ENCODE peak calls at places on chromosomes 5 and 9, in five cellular contexts. U is right lobe of liver, L is esophagus squamous epithelium, E is keratinocyte, J is mammary epithelial cell. M is an unnamed sample.

GRCh38 chr9:111691686-111692329 is 30.4 kb downstream of the GNG10 start:
- DNase-seq in U (no peak), L (no peak), E (no peak), J (peak), M (no peak)

GRCh38 chr9:127172066-127172707 is 49.8 kb upstream of the ANGPTL2 start:
- DNase-seq in U (no peak), L (no peak), E (no peak), J (no peak), M (no peak)

GRCh38 chr5:122341087-122341486 is 29.1 kb downstream of the SNCAIP start:
- DNase-seq in U (no peak), L (no peak), E (no peak), J (no peak), M (no peak)

GRCh38 chr9:80928697-80929096 is 760.6 kb downstream of the TLE1 start:
- DNase-seq in U (no peak), L (no peak), E (no peak), J (peak), M (no peak)

GRCh38 chr9:76667521-76667957 is 96.7 kb upstream of the PCA3 start:
- DNase-seq in U (no peak), L (no peak), E (no peak), J (peak), M (no peak)

GRCh38 chr9:80435591-80435990 is 863.8 kb downstream of the TLE4 start:
- DNase-seq in U (no peak), L (no peak), E (no peak), J (no peak), M (no peak)

GRCh38 chr5:172932313-172933017 is 26.8 kb upstream of the RPL26L1 start:
- DNase-seq in U (peak), L (no peak), E (no peak), J (peak), M (peak)

GRCh38 chr5:123881791-123882244 is 369.8 kb downstream of the CSNK1G3 start:
- DNase-seq in U (no peak), L (no peak), E (no peak), J (peak), M (no peak)

GRCh38 chr5:14212838-14213237 is 69.7 kb downstream of the TRIO start:
- DNase-seq in U (no peak), L (no peak), E (no peak), J (no peak), M (no peak)

GRCh38 chr5:3362606-3362910 is 233.1 kb upstream of the IRX1 start:
- DNase-seq in U (no peak), L (no peak), E (no peak), J (no peak), M (no peak)

GRCh38 chr5:150562832-150563231 is 54.9 kb downstream of the NDST1 start:
- DNase-seq in U (no peak), L (no peak), E (no peak), J (peak), M (peak)

GRCh38 chr5:151066920-151067319 is 13.9 kb downstream of the TNIP1 start:
- DNase-seq in U (no peak), L (no peak), E (no peak), J (no peak), M (no peak)

GRCh38 chr9:68704498-68704803 is 589 bp upstream of the PIP5K1B start:
- DNase-seq in U (no peak), L (no peak), E (no peak), J (no peak), M (no peak)

GRCh38 chr5:36209664-36210063 is 32.1 kb downstream of the NADK2 start:
- DNase-seq in U (no peak), L (no peak), E (no peak), J (peak), M (no peak)

GRCh38 chr5:134026521-134027202 is 21.9 kb upstream of the VDAC1 start:
- DNase-seq in U (peak), L (no peak), E (no peak), J (peak), M (peak)

GRCh38 chr5:149322518-149322917 is 22.8 kb upstream of the GRPEL2 start:
- DNase-seq in U (no peak), L (no peak), E (no peak), J (no peak), M (no peak)

GRCh38 chr9:98255064-98255577 is 328 bp downstream of the TBC1D2 start:
- DNase-seq in U (no peak), L (no peak), E (no peak), J (no peak), M (no peak)

GRCh38 chr5:112918136-112918535 is 3.9 kb downstream of the REEP5 start:
- DNase-seq in U (no peak), L (no peak), E (no peak), J (no peak), M (no peak)

GRCh38 chr9:121756477-121757285 is 105.2 kb downstream of the DAB2IP start:
- DNase-seq in U (no peak), L (no peak), E (no peak), J (no peak), M (no peak)

GRCh38 chr9:125821078-125821477 is 73.9 kb downstream of the PBX3 start:
- DNase-seq in U (no peak), L (no peak), E (no peak), J (no peak), M (no peak)

GRCh38 chr9:87250205-87250604 is 247.5 kb upstream of the DAPK1 start:
- DNase-seq in U (no peak), L (no peak), E (no peak), J (no peak), M (no peak)

GRCh38 chr9:119026120-119026519 is 343.1 kb downstream of the BRINP1 start:
- DNase-seq in U (no peak), L (no peak), E (no peak), J (peak), M (no peak)

GRCh38 chr5:13214182-13214581 is 730.3 kb downstream of the DNAH5 start:
- DNase-seq in U (no peak), L (no peak), E (no peak), J (no peak), M (no peak)

GRCh38 chr5:157473383-157474370 is 13.7 kb downstream of the NIPAL4 start:
- DNase-seq in U (no peak), L (no peak), E (no peak), J (no peak), M (no peak)

GRCh38 chr9:133770076-133770777 is 32.1 kb upstream of the SARDH start:
- DNase-seq in U (peak), L (no peak), E (no peak), J (no peak), M (no peak)

GRCh38 chr5:74206571-74207550 is 433.7 kb downstream of the ENC1 start:
- DNase-seq in U (no peak), L (no peak), E (no peak), J (peak), M (no peak)

GRCh38 chr5:746258-746761 is 38.2 kb downstream of the ZDHHC11B start:
- DNase-seq in U (no peak), L (no peak), E (no peak), J (no peak), M (no peak)

GRCh38 chr5:91998774-91999173 is 615.7 kb upstream of the ARRDC3 start:
- DNase-seq in U (no peak), L (no peak), E (no peak), J (no peak), M (no peak)

GRCh38 chr9:96398582-96399334 is 15.2 kb upstream of the SLC35D2 start:
- DNase-seq in U (no peak), L (no peak), E (no peak), J (no peak), M (no peak)

GRCh38 chr9:131395027-131395744 is 1.3 kb downstream of the PRRC2B start:
- DNase-seq in U (peak), L (no peak), E (no peak), J (peak), M (peak)

GRCh38 chr5:143051244-143052058 is 281.3 kb downstream of the ARHGAP26 start:
- DNase-seq in U (no peak), L (no peak), E (no peak), J (peak), M (no peak)

GRCh38 chr5:5486122-5486521 is 63.6 kb downstream of the ICE1 start:
- DNase-seq in U (no peak), L (no peak), E (no peak), J (no peak), M (no peak)
- TF ChIP-seq CTCF in U (no peak), L (no peak), E (no peak), J (no peak), M (no peak)

DNA sequence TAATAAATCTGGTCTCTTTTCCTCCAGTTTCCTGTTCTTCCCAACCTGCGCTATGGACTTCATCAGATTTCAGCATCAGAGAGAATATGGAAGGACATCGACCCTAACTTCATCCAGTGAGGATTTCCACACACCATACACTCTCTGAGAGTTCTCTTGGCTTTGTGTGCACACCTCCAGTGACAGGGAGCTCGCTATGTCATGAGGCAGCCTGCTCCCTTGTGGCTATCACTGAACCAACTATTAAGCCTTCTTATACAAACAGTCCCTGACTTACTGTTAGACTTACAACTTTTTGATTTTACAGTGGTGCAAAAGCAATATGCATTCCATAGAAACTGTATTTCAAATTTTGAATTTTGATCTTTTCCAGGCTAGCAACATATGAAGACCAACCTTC is 12.2 kb upstream of the B4GALT1 start:
- DNase-seq in U (no peak), L (no peak), E (no peak), J (no peak), M (no peak)
- TF ChIP-seq CTCF in U (no peak), L (peak), E (no peak), J (no peak), M (no peak)

GRCh38 chr5:140111043-140111858 is 2.7 kb upstream of the PURA start:
- DNase-seq in U (no peak), L (no peak), E (no peak), J (no peak), M (peak)

GRCh38 chr5:140113699-140114263 is at the start of gene PURA:
- DNase-seq in U (peak), L (peak), E (peak), J (peak), M (peak)

GRCh38 chr5:140111859-140112551 is 1.9 kb upstream of the PURA start:
- DNase-seq in U (no peak), L (no peak), E (no peak), J (no peak), M (peak)

GRCh38 chr5:140113180-140113698 is 670 bp upstream of the PURA start:
- DNase-seq in U (peak), L (no peak), E (no peak), J (no peak), M (peak)

DNA sequence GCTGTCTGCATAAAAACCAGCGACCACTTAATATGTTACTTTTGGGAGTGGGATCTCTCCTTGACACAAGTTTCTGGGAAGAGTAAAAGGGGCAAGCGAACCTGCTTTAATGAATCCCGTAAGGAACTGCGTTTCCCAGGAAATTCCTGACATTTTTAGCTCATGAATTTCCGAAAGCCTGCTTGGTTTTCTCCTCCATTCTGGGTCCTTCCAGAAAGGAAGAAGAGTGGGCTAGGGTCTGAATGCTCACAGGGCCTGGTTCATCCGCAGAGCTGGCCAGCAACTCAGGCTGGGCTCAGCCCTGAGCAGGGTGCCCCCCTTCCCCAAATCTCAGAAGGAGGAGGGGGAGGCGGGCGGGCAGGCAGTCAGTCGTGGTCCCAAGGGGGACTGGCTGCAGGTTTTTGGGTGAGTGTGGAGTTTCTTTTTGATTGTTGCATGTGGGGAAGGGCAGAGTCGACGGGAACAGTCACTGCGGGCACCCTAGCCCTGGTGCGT is 1.2 kb upstream of the PURA start:
- DNase-seq in U (no peak), L (no peak), E (no peak), J (no peak), M (no peak)
- TF ChIP-seq CTCF in U (no peak), L (no peak), E (no peak), J (no peak), M (no peak)

DNA sequence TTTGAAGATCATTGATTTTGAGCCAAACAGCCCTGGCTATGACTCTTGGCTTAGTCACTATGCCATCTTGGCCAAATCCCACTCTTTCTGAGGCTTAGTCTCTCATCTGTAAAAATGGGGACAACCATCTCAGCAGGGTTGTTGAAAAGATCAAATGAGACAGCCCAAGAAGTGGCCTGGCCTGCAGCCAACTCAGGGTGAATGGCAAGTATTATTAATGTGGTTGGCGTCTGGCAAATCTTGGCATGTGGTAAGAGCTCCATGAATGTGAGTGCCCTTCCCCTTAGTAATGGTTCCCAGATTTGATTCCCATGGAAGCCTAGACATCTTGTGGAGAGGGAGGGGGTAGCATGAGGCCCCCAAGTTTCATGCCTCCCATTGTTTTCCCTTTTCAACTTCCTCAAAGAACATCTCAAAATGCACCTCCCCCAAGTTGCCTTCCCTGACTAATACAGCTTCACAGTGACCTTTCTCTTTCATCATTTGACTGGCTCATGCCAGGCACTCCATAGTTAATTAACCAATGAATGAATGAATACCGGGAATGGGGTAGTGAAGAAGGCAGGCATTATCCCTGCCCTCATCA is 11.8 kb upstream of the TGFBI start:
- DNase-seq in U (no peak), L (no peak), E (peak), J (peak), M (no peak)
- TF ChIP-seq CTCF in U (no peak), L (no peak), E (no peak), J (no peak), M (no peak)

GRCh38 chr5:173984218-173984617 is 4.8 kb upstream of the C5orf47 start:
- DNase-seq in U (no peak), L (no peak), E (no peak), J (no peak), M (no peak)
- TF ChIP-seq CTCF in U (peak), L (no peak), E (peak), J (peak), M (peak)

GRCh38 chr5:179404321-179405053 is 59.2 kb upstream of the ADAMTS2 start:
- DNase-seq in U (no peak), L (no peak), E (no peak), J (no peak), M (no peak)
- TF ChIP-seq CTCF in U (no peak), L (no peak), E (no peak), J (no peak), M (peak)

DNA sequence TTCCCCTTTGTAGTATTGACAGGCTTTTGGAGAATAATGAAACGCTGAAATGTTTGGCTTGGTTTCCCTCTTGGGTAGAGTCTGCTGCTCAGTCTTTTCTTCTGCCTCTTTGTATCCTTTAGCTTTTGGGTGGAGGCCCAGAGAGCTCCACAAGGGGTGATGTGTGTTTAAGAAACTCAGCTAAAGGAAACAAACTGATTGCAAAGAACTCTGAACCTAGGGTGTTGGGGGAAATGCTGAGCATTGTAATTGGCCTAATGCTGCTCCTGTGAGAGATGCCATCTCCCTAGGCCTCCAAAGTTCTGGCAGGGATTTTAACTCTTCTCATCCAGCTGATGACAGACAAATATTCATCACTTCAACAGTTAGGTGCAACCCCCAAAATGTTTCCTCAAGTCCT is 30.7 kb upstream of the ZSWIM6 start:
- DNase-seq in U (no peak), L (no peak), E (no peak), J (no peak), M (no peak)
- TF ChIP-seq CTCF in U (no peak), L (no peak), E (no peak), J (no peak), M (no peak)

M was measured in nephron progenitor cell.